ENCODE peak calls at places on chromosomes 6 and 20, in nine cellular contexts. I is psoas muscle; P is OCI-LY7; Y is aorta; H is prostate gland; F is cardiac muscle cell; B is CD8-positive, alpha-beta memory T cell; O is endothelial cell of umbilical vein; G is GM23338. Z is an unnamed sample.

GRCh38 chr6:54059683-54060082 is 51.6 kb upstream of the MLIP start:
- DNase-seq in G (no peak), P (no peak), O (peak), B (no peak), I (no peak), Y (no peak), H (no peak), F (no peak), Z (no peak)

GRCh38 chr20:25279403-25279802 is 31.5 kb downstream of the PYGB start:
- DNase-seq in O (no peak), F (no peak), I (no peak), B (no peak), Y (no peak), G (no peak), H (no peak), P (no peak), Z (no peak)

GRCh38 chr20:53146201-53146891 is 174.2 kb downstream of the TSHZ2 start:
- DNase-seq in G (no peak), I (no peak), H (no peak), F (no peak), Y (no peak), B (no peak), P (no peak), O (no peak), Z (no peak)

GRCh38 chr20:6632187-6632586 is 135.3 kb upstream of the BMP2 start:
- DNase-seq in F (peak), O (no peak), B (no peak), G (no peak), H (no peak), P (no peak), Y (no peak), I (no peak), Z (no peak)

GRCh38 chr6:101404767-101405166 is 11.3 kb downstream of the GRIK2 start:
- DNase-seq in F (no peak), I (no peak), O (no peak), G (no peak), B (no peak), P (no peak), H (no peak), Y (no peak), Z (no peak)

GRCh38 chr6:132253211-132253610 is 148.1 kb downstream of the MOXD1 start:
- DNase-seq in B (no peak), G (no peak), H (no peak), I (no peak), Y (no peak), O (no peak), F (no peak), P (no peak), Z (no peak)

GRCh38 chr6:37565267-37566208 is 65.8 kb upstream of the CCDC167 start:
- DNase-seq in Y (no peak), P (no peak), I (no peak), F (peak), B (no peak), O (peak), H (no peak), G (peak), Z (peak)

GRCh38 chr6:28807682-28808280 is 116.0 kb downstream of the TRIM27 start:
- DNase-seq in F (no peak), B (no peak), H (no peak), I (no peak), Y (no peak), P (peak), G (peak), O (peak), Z (no peak)

GRCh38 chr20:22700387-22700786 is 116.0 kb upstream of the FOXA2 start:
- DNase-seq in G (no peak), I (no peak), B (no peak), H (no peak), Y (peak), P (no peak), O (no peak), F (no peak), Z (no peak)

GRCh38 chr6:31399589-31400466 is 3.6 kb upstream of the MICA start:
- DNase-seq in H (peak), G (peak), B (peak), I (peak), F (peak), O (peak), P (peak), Y (peak), Z (peak)
- H3K27ac ChIP-seq in H (peak), G (no peak), B (peak), I (peak), F (peak), O (peak), P (peak), Y (peak), Z (peak)

GRCh38 chr6:30820196-30820595 is 64.1 kb upstream of the DDR1 start:
- DNase-seq in P (no peak), B (no peak), F (no peak), Y (peak), I (peak), O (peak), G (no peak), H (peak), Z (no peak)
- H3K27ac ChIP-seq in P (no peak), B (peak), F (peak), Y (no peak), I (peak), O (peak), G (no peak), H (no peak), Z (no peak)

DNA sequence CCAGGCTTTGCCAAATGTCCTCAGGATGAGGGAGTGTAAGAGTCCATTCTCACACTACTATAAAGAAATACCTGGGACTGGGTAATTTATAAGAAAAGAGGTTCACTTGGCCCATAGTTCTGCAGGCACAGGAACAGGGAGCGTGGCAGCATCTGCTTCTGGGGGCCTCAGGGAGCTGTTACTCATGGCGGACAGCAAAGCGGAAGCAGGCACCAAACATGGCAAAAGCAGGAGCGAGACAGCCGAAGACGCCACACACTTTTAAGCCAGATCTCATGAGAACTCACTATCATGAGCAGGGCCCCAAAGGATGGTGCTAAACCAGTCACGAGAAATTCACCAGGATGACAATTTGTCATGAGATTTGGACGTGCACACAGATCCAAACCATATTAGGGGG is 22.8 kb downstream of the FAM50B start:
- DNase-seq in Y (no peak), F (no peak), H (no peak), P (no peak), B (no peak), I (no peak), G (no peak), O (no peak), Z (no peak)
- H3K27ac ChIP-seq in Y (no peak), F (no peak), H (no peak), P (no peak), B (no peak), I (no peak), G (no peak), O (no peak), Z (no peak)

DNA sequence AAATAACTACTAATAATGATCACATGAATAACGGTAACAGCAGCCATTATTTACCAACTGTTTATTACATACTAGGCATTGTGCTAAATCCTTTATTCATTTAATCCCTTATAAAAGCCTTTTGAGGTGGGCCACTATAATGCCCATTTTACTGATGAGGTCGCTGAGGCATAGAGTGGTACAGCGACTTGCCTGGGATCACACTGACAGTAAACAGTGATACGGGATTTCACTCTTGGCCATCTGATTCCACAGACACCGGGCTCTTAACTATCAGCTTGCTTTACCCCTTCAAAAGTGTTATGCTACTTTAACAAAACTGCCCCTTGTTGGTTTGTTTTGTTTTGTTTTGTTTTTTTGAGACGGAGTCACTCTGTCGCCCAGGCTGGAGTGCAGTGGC is 2.2 kb upstream of the RAB22A start:
- DNase-seq in H (no peak), F (no peak), O (no peak), P (no peak), B (no peak), Y (no peak), G (no peak), I (no peak), Z (no peak)
- H3K27ac ChIP-seq in H (no peak), F (no peak), O (peak), P (no peak), B (peak), Y (no peak), G (no peak), I (no peak), Z (no peak)

GRCh38 chr6:26232950-26233607 is 131.9 kb upstream of the BTN3A2 start:
- DNase-seq in G (peak), P (no peak), B (no peak), Y (no peak), I (no peak), H (no peak), O (peak), F (no peak), Z (no peak)

GRCh38 chr6:26235240-26235730 is 129.7 kb upstream of the BTN3A2 start:
- DNase-seq in O (no peak), G (no peak), P (peak), B (no peak), H (no peak), Y (no peak), I (no peak), F (no peak), Z (no peak)

GRCh38 chr6:26233608-26234420 is 131.2 kb upstream of the BTN3A2 start:
- DNase-seq in P (peak), O (peak), G (peak), Y (peak), H (peak), B (peak), F (peak), I (peak), Z (no peak)

GRCh38 chr6:26232306-26232949 is 132.6 kb upstream of the BTN3A2 start:
- DNase-seq in Y (no peak), I (no peak), F (no peak), G (no peak), P (no peak), B (no peak), H (no peak), O (no peak), Z (no peak)

DNA sequence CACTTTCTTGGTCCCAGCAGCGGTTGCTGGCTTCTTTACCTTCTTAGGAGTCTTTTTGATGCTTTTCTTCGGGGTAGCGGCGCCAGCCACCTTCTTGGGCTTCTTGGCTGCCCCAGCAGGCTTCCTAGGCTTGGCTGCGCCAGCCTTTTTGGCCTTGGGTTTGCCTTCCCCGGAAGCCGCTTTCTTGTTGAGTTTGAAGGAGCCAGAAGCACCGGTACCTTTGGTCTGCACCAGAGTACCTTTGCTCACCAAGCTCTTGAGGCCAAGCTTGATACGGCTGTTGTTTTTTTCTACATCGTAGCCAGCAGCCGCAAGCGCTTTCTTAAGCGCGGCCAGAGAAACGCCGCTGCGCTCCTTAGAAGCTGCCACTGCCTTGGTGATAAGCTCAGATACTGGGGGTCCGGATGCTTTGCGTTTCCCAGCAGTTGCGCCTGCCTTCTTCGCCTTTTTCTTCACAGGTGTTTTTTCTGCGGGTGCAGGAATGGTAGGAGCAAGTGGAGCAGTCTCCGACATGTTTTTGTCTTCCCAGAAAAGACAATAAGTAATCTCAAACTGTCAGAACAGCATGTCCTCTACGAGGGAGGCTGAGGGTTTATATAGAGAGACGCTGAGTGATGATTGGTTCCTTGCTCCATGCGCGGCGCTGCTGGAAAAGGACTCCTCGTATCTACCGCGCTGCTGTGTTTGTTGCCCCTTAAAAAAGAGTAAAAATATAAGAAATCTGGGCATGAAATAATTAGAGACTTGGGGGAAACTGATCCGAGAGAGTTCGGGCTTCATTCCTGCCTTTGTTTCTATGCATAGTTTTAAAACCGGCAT is 130.4 kb upstream of the BTN3A2 start:
- DNase-seq in I (peak), B (peak), G (peak), P (peak), O (peak), H (peak), Y (peak), F (peak), Z (no peak)
- H3K27ac ChIP-seq in I (peak), B (peak), G (peak), P (peak), O (peak), H (peak), Y (no peak), F (peak), Z (peak)

DNA sequence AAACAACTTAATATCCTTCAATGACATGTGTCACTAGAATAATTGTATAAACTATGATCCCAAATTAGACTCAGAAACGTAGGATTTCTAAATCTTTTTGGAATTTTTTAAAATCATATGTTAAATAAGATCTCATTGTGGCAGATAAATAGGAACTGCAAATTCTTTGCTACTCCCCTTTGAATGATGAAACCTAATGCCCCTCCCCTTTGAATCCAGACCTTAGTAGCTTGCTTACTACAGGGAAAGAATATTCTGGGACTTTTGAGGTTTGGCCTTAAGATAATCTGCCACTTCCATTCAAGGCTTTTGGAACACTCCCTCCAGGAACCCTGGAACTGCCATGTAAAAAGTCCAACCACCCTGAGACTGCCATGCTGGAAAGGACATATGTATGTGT is 7.2 kb downstream of the TDP2 start:
- DNase-seq in F (no peak), Y (no peak), P (no peak), O (no peak), B (no peak), I (no peak), G (peak), H (no peak), Z (no peak)
- H3K27ac ChIP-seq in F (no peak), Y (no peak), P (no peak), O (no peak), B (peak), I (peak), G (peak), H (no peak), Z (no peak)

DNA sequence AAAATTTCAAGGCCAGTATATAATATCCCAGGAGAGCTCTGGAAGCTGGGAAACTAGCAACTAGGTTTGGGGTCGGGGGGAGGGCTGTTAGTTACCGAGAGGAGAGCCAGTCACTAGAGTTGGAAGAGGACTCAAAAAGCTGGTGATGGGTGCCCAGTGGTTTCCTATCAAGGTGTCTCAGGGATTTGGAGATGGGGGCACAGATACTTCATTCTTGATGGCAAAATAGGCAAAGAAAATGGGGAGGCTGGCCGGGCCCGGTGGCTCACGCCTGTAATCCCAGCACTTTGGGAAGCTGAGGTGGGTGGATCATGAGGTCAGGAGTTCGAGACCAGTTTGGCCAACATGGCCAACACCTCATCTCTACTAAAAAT is 805 bp downstream of the PHF1 start:
- DNase-seq in O (no peak), B (no peak), G (no peak), F (no peak), P (no peak), I (no peak), Y (no peak), H (no peak), Z (no peak)
- H3K27ac ChIP-seq in O (peak), B (peak), G (no peak), F (peak), P (peak), I (peak), Y (peak), H (peak), Z (peak)

GRCh38 chr20:63312268-63312667 is 19.3 kb downstream of the COL20A1 start:
- DNase-seq in B (no peak), F (no peak), O (no peak), I (peak), Y (peak), H (no peak), G (no peak), P (no peak), Z (no peak)
- H3K27ac ChIP-seq in B (no peak), F (no peak), O (no peak), I (no peak), Y (no peak), H (no peak), G (no peak), P (no peak), Z (no peak)

DNA sequence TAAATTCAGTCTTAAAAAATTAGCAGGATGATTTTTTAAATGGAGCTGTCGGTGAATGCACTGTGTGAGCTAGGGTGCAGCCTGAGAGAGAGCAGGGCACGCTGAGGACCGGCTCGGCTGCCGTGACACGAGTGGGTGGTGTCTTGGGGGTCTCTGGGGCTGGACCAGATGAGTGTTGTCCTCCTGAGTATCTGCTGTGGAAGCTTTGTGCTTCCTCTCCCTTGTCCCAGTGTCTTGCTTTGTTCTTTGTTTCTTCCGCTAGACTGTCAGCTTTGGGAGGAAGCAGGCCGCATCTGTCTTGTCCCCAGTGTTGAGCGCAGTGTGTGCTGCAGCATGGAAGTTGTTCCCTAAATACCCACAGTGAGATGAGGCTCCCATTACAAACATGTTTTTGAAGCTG is 89.4 kb downstream of the RTN4IP1 start:
- DNase-seq in I (no peak), G (peak), O (no peak), B (no peak), Y (peak), F (no peak), H (no peak), P (no peak), Z (no peak)
- H3K27ac ChIP-seq in I (no peak), G (no peak), O (no peak), B (no peak), Y (no peak), F (no peak), H (no peak), P (no peak), Z (no peak)

GRCh38 chr6:163491901-163492300 is 77.4 kb downstream of the QKI start:
- DNase-seq in P (no peak), H (no peak), Y (no peak), F (no peak), G (no peak), O (no peak), B (no peak), I (no peak), Z (no peak)

GRCh38 chr6:163501022-163501421 is 86.5 kb downstream of the QKI start:
- DNase-seq in H (no peak), F (no peak), O (no peak), B (no peak), Y (no peak), P (no peak), G (no peak), I (no peak), Z (no peak)

GRCh38 chr6:163494279-163494727 is 79.8 kb downstream of the QKI start:
- DNase-seq in F (no peak), O (no peak), Y (no peak), H (peak), I (no peak), B (no peak), G (no peak), P (no peak), Z (no peak)

GRCh38 chr6:163500105-163500504 is 85.6 kb downstream of the QKI start:
- DNase-seq in Y (no peak), O (no peak), B (no peak), H (no peak), G (no peak), F (no peak), P (no peak), I (no peak), Z (no peak)

GRCh38 chr6:163496205-163496604 is 81.7 kb downstream of the QKI start:
- DNase-seq in G (no peak), F (no peak), Y (no peak), O (no peak), I (no peak), P (no peak), H (no peak), B (no peak), Z (no peak)
- H3K27ac ChIP-seq in G (no peak), F (peak), Y (no peak), O (no peak), I (peak), P (no peak), H (no peak), B (no peak), Z (no peak)

Z was measured in caudate nucleus.